ENCODE peak calls at places on chromosomes 4 and X, in nine cellular contexts. Z is H1; E is A172; L is T-helper 2 cell; Y is lung; O is fibroblast of pulmonary artery; G is stimulated activated CD8-positive, alpha-beta memory T cell treated with anti-CD3 and anti-CD28 coated beads, Interleukin-12 subunit alpha, Interleukin-12 subunit beta, amount 100 ng/mL, for 1 hour; K is germinal center; J is OCI-LY7. X is an unnamed sample.

GRCh38 chr4:2260336-2261109 is 1.4 kb downstream of the MXD4 start:
- DNase-seq in E (no peak), O (no peak), K (no peak), J (no peak), Z (no peak), G (no peak), L (no peak), Y (no peak), X (no peak)

GRCh38 chr4:174919886-174920423 is 1.8 kb downstream of the ADAM29 start:
- DNase-seq in Z (no peak), E (no peak), K (no peak), O (no peak), L (no peak), J (no peak), Y (no peak), G (no peak), X (no peak)

GRCh38 chr4:122762520-122762919 is 30.0 kb downstream of the BBS12 start:
- DNase-seq in E (no peak), Z (no peak), G (no peak), J (no peak), L (peak; percentile 58), Y (no peak), O (no peak), K (no peak), X (no peak)

GRCh38 chr4:26048378-26048882 is 134.4 kb downstream of the SMIM20 start:
- DNase-seq in J (no peak), Y (peak; percentile 40), O (peak; percentile 93), G (no peak), Z (no peak), E (peak; percentile 56), K (no peak), L (no peak), X (no peak)

GRCh38 chrX:48511561-48511960 is 2.8 kb downstream of the PORCN start:
- DNase-seq in Z (peak; percentile 43), Y (no peak), J (no peak), L (no peak), G (no peak), K (no peak), O (peak; percentile 26), E (peak; percentile 13), X (no peak)

GRCh38 chr4:56656346-56656643 is 24.8 kb downstream of the HOPX start:
- DNase-seq in G (peak; percentile 17), K (peak; percentile 77), Y (no peak), L (peak; percentile 54), J (no peak), E (no peak), O (no peak), Z (no peak), X (peak; percentile 36)

GRCh38 chr4:79934660-79935059 is 138.4 kb downstream of the ANTXR2 start:
- DNase-seq in G (no peak), E (no peak), Z (no peak), L (no peak), Y (no peak), O (no peak), K (no peak), J (no peak), X (no peak)

GRCh38 chr4:48578132-48578964 is 88.3 kb downstream of the ZAR1 start:
- DNase-seq in Z (peak; percentile 57), Y (peak; percentile 56), L (peak; percentile 24), E (peak; percentile 66), G (peak; percentile 27), K (peak; percentile 36), J (peak; percentile 72), O (peak; percentile 88), X (peak; percentile 75)

GRCh38 chrX:18971506-18971905 is 12.4 kb downstream of the PHKA2 start:
- DNase-seq in J (no peak), K (no peak), Z (no peak), E (no peak), Y (no peak), O (no peak), L (no peak), G (no peak), X (no peak)

GRCh38 chr4:118989098-118990080 is 100.7 kb downstream of the SYNPO2 start:
- DNase-seq in K (no peak), L (no peak), Y (no peak), J (no peak), G (no peak), E (peak; percentile 14), O (peak; percentile 56), Z (no peak), X (no peak)

GRCh38 chr4:71338846-71339593 is at the start of gene SLC4A4:
- DNase-seq in E (peak; percentile 30), K (no peak), Y (no peak), Z (no peak), J (no peak), G (no peak), O (peak; percentile 16), L (no peak), X (peak; percentile 27)

GRCh38 chrX:97876697-97877407 is 993.1 kb downstream of the RPA4 start:
- DNase-seq in L (no peak), G (no peak), J (no peak), Y (no peak), Z (no peak), K (no peak), O (no peak), E (no peak), X (no peak)

X was measured in small intestine.